ENCODE peak calls at places on chromosome 13, in seven cellular contexts. One of them, this sample, is unnamed.
A peak's percentile ranks its signal among the peaks of the same experiment; 100 is the strongest.

GRCh38 chr13:113288880-113289279 is 8.2 kb upstream of the LAMP1 start:
- DNase-seq in stomach: no peak
- DNase-seq in adrenal gland: no peak
- DNase-seq in esophagus squamous epithelium: no peak
- DNase-seq in HCT116: no peak
- DNase-seq in endothelial cell of umbilical vein: no peak
- DNase-seq in uterus: no peak
- DNase-seq in this sample: no peak

GRCh38 chr13:91520952-91521351 is 122.5 kb downstream of the GPC5 start:
- DNase-seq in endothelial cell of umbilical vein: no peak
- DNase-seq in HCT116: no peak
- DNase-seq in adrenal gland: no peak
- DNase-seq in uterus: no peak
- DNase-seq in stomach: no peak
- DNase-seq in esophagus squamous epithelium: no peak
- DNase-seq in this sample: no peak

GRCh38 chr13:64417609-64418008 is 2812.5 kb downstream of the PCDH9 start:
- DNase-seq in uterus: no peak
- DNase-seq in endothelial cell of umbilical vein: no peak
- DNase-seq in esophagus squamous epithelium: no peak
- DNase-seq in HCT116: no peak
- DNase-seq in adrenal gland: no peak
- DNase-seq in stomach: no peak
- DNase-seq in this sample: no peak

GRCh38 chr13:51728972-51729371 is 75.0 kb downstream of the DHRS12 start:
- DNase-seq in uterus: no peak
- DNase-seq in HCT116: no peak
- DNase-seq in stomach: no peak
- DNase-seq in adrenal gland: no peak
- DNase-seq in endothelial cell of umbilical vein: no peak
- DNase-seq in esophagus squamous epithelium: no peak
- DNase-seq in this sample: no peak

GRCh38 chr13:45941261-45941660 is 89.7 kb upstream of the SIAH3 start:
- DNase-seq in uterus: no peak
- DNase-seq in endothelial cell of umbilical vein: no peak
- DNase-seq in adrenal gland: no peak
- DNase-seq in HCT116: no peak
- DNase-seq in stomach: no peak
- DNase-seq in esophagus squamous epithelium: no peak
- DNase-seq in this sample: no peak

GRCh38 chr13:40352807-40353562 is 313.5 kb downstream of the FOXO1 start:
- DNase-seq in esophagus squamous epithelium: no peak
- DNase-seq in adrenal gland: peak; percentile 25
- DNase-seq in endothelial cell of umbilical vein: no peak
- DNase-seq in stomach: no peak
- DNase-seq in uterus: peak; percentile 62
- DNase-seq in HCT116: no peak
- DNase-seq in this sample: peak; percentile 24

GRCh38 chr13:43223206-43223605 is 199.8 kb downstream of the DNAJC15 start:
- DNase-seq in uterus: no peak
- DNase-seq in adrenal gland: no peak
- DNase-seq in esophagus squamous epithelium: no peak
- DNase-seq in HCT116: no peak
- DNase-seq in endothelial cell of umbilical vein: no peak
- DNase-seq in stomach: no peak
- DNase-seq in this sample: no peak

GRCh38 chr13:32955881-32956594 is 60.2 kb upstream of the KL start:
- DNase-seq in stomach: no peak
- DNase-seq in esophagus squamous epithelium: no peak
- DNase-seq in endothelial cell of umbilical vein: no peak
- DNase-seq in uterus: no peak
- DNase-seq in adrenal gland: no peak
- DNase-seq in HCT116: no peak
- DNase-seq in this sample: no peak

GRCh38 chr13:95239293-95239692 is 62.0 kb downstream of the ABCC4 start:
- DNase-seq in uterus: no peak
- DNase-seq in esophagus squamous epithelium: no peak
- DNase-seq in endothelial cell of umbilical vein: no peak
- DNase-seq in HCT116: no peak
- DNase-seq in stomach: no peak
- DNase-seq in adrenal gland: no peak
- DNase-seq in this sample: no peak

DNA sequence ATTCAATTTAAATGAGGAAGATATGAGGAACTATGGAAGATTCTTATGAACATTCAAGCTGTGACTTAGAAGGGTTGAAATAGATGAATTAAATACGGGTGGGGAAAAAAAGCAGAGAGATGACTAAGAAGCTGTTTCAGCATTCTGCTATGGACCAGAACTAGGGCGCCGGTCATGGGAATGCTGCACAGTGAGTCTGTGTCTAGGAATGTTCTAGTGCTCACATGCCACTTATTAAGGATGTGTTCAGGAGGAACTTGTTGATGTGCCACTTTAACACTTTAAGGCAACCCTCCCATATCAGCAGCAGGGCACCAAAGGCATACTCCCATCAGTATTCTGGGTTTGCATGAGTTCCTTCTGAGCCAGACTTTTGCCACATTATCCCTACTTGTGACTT is 152.1 kb downstream of the POSTN start:
- DNase-seq in esophagus squamous epithelium: no peak
- DNase-seq in uterus: peak; percentile 21
- DNase-seq in HCT116: no peak
- DNase-seq in stomach: no peak
- DNase-seq in adrenal gland: no peak
- DNase-seq in endothelial cell of umbilical vein: no peak
- DNase-seq in this sample: no peak
- H3K4me1 ChIP-seq in esophagus squamous epithelium: no peaks in the 10 kb centered on the region
- H3K4me1 ChIP-seq in uterus: no peaks in the 10 kb centered on the region
- H3K4me1 ChIP-seq in HCT116: no peaks in the 10 kb centered on the region
- H3K4me1 ChIP-seq in stomach: no peaks in the 10 kb centered on the region
- H3K4me1 ChIP-seq in adrenal gland: no peaks in the 10 kb centered on the region
- H3K4me1 ChIP-seq in endothelial cell of umbilical vein: no peaks in the 10 kb centered on the region
- H3K4me1 ChIP-seq in this sample: no peaks in the 10 kb centered on the region

DNA sequence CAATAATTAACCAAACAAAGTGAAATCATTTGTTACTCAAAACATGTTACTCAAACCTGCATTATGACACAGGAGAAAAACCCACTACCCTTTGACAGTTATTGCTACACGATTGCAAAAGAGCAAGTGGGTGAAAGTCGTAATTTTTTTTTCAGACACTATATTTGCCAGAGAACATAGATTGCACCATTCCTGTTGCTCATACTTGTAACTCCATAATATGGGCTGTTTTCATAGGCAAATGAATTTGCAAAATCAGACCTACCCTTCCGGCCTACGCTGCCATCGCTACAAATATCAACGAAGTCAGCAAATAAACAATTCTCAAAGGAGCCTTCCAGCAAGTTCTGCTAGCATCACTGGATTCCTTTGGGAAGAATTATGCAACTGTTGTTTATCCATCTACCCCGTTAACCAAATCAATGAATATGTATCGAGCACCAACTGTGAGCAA is 396.5 kb downstream of the IRS2 start:
- DNase-seq in endothelial cell of umbilical vein: no peak
- DNase-seq in uterus: no peak
- DNase-seq in esophagus squamous epithelium: no peak
- DNase-seq in HCT116: no peak
- DNase-seq in stomach: no peak
- DNase-seq in adrenal gland: no peak
- DNase-seq in this sample: no peak
- TF ChIP-seq POLR2A in endothelial cell of umbilical vein: no peak
- TF ChIP-seq POLR2A in uterus: no peak
- TF ChIP-seq POLR2A in esophagus squamous epithelium: no peak
- TF ChIP-seq POLR2A in HCT116: no peak
- TF ChIP-seq POLR2A in stomach: no peak
- TF ChIP-seq POLR2A in adrenal gland: no peak
- TF ChIP-seq POLR2A in this sample: no peak

GRCh38 chr13:105135852-105136251 is 1399.6 kb downstream of the EFNB2 start:
- DNase-seq in uterus: no peak
- DNase-seq in HCT116: no peak
- DNase-seq in esophagus squamous epithelium: no peak
- DNase-seq in stomach: no peak
- DNase-seq in adrenal gland: no peak
- DNase-seq in endothelial cell of umbilical vein: no peak
- DNase-seq in this sample: no peak

GRCh38 chr13:105144020-105144419 is 1391.4 kb downstream of the EFNB2 start:
- DNase-seq in esophagus squamous epithelium: no peak
- DNase-seq in stomach: no peak
- DNase-seq in uterus: no peak
- DNase-seq in HCT116: no peak
- DNase-seq in adrenal gland: no peak
- DNase-seq in endothelial cell of umbilical vein: no peak
- DNase-seq in this sample: no peak

GRCh38 chr13:105139048-105139379 is 1396.4 kb downstream of the EFNB2 start:
- DNase-seq in endothelial cell of umbilical vein: no peak
- DNase-seq in adrenal gland: no peak
- DNase-seq in stomach: no peak
- DNase-seq in esophagus squamous epithelium: no peak
- DNase-seq in HCT116: no peak
- DNase-seq in uterus: no peak
- DNase-seq in this sample: no peak

GRCh38 chr13:105142556-105142955 is 1392.9 kb downstream of the EFNB2 start:
- DNase-seq in stomach: no peak
- DNase-seq in adrenal gland: no peak
- DNase-seq in uterus: no peak
- DNase-seq in HCT116: no peak
- DNase-seq in esophagus squamous epithelium: no peak
- DNase-seq in endothelial cell of umbilical vein: peak; percentile 40
- DNase-seq in this sample: no peak

GRCh38 chr13:105139380-105140285 is 1395.8 kb downstream of the EFNB2 start:
- DNase-seq in esophagus squamous epithelium: peak; percentile 4
- DNase-seq in adrenal gland: peak; percentile 21
- DNase-seq in stomach: peak; percentile 27
- DNase-seq in endothelial cell of umbilical vein: peak; percentile 29
- DNase-seq in HCT116: peak; percentile 44
- DNase-seq in uterus: no peak
- DNase-seq in this sample: no peak
- TF ChIP-seq CTCF in esophagus squamous epithelium: no peak
- TF ChIP-seq CTCF in adrenal gland: no peak
- TF ChIP-seq CTCF in stomach: no peak
- TF ChIP-seq CTCF in endothelial cell of umbilical vein: no peak
- TF ChIP-seq CTCF in HCT116: peak; percentile 16
- TF ChIP-seq CTCF in uterus: no peak
- TF ChIP-seq CTCF in this sample: no peak

GRCh38 chr13:50126378-50127016 is 111.3 kb downstream of the KCNRG start:
- DNase-seq in HCT116: no peak
- DNase-seq in adrenal gland: peak; percentile 30
- DNase-seq in stomach: no peak
- DNase-seq in uterus: no peak
- DNase-seq in endothelial cell of umbilical vein: peak; percentile 39
- DNase-seq in esophagus squamous epithelium: no peak
- DNase-seq in this sample: no peak
- H3K4me1 ChIP-seq in HCT116: peaks cover 47% of the 10 kb centered on the region
- H3K4me1 ChIP-seq in adrenal gland: peaks cover 15% of the 10 kb centered on the region
- H3K4me1 ChIP-seq in stomach: peaks cover 70% of the 10 kb centered on the region
- H3K4me1 ChIP-seq in uterus: no peaks in the 10 kb centered on the region
- H3K4me1 ChIP-seq in endothelial cell of umbilical vein: peaks cover 17% of the 10 kb centered on the region
- H3K4me1 ChIP-seq in esophagus squamous epithelium: peaks cover 20% of the 10 kb centered on the region
- H3K4me1 ChIP-seq in this sample: peaks cover 54% of the 10 kb centered on the region

GRCh38 chr13:48161530-48162179 is 66.8 kb upstream of the MED4 start:
- DNase-seq in HCT116: no peak
- DNase-seq in stomach: peak; percentile 36
- DNase-seq in uterus: no peak
- DNase-seq in esophagus squamous epithelium: no peak
- DNase-seq in endothelial cell of umbilical vein: peak; percentile 64
- DNase-seq in adrenal gland: peak; percentile 41
- DNase-seq in this sample: peak; percentile 67
- TF ChIP-seq POLR2A in HCT116: no peak
- TF ChIP-seq POLR2A in stomach: no peak
- TF ChIP-seq POLR2A in uterus: no peak
- TF ChIP-seq POLR2A in esophagus squamous epithelium: no peak
- TF ChIP-seq POLR2A in endothelial cell of umbilical vein: no peak
- TF ChIP-seq POLR2A in adrenal gland: no peak
- TF ChIP-seq POLR2A in this sample: no peak

DNA sequence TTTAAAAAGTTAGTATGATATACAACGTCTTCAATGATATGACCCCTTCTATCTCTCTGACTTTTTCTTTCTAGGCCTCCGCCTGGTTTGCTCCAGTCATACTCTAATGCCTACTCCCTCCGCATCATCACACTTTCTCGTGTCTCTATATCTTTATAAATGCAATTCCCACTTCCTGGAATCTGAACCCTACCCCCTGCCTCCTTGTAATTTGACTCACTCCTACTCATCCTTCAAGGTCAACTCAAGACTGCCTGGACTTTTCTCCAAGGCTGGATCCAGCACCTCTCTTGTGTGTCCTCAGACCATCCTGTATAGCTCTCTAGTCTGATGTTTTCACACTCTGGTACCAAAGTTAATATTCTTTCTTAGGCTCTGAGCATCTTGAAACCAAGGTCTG is 74.5 kb upstream of the SERP2 start:
- DNase-seq in stomach: no peak
- DNase-seq in endothelial cell of umbilical vein: no peak
- DNase-seq in esophagus squamous epithelium: no peak
- DNase-seq in uterus: no peak
- DNase-seq in adrenal gland: no peak
- DNase-seq in HCT116: no peak
- DNase-seq in this sample: no peak
- TF ChIP-seq CTCF in stomach: no peak
- TF ChIP-seq CTCF in endothelial cell of umbilical vein: no peak
- TF ChIP-seq CTCF in esophagus squamous epithelium: no peak
- TF ChIP-seq CTCF in uterus: no peak
- TF ChIP-seq CTCF in adrenal gland: no peak
- TF ChIP-seq CTCF in HCT116: no peak
- TF ChIP-seq CTCF in this sample: no peak

GRCh38 chr13:21344662-21345176 is 114.4 kb downstream of the ZDHHC20 start:
- DNase-seq in esophagus squamous epithelium: no peak
- DNase-seq in HCT116: no peak
- DNase-seq in stomach: no peak
- DNase-seq in adrenal gland: no peak
- DNase-seq in endothelial cell of umbilical vein: no peak
- DNase-seq in uterus: no peak
- DNase-seq in this sample: no peak
- H3K4me1 ChIP-seq in esophagus squamous epithelium: no peaks in the 10 kb centered on the region
- H3K4me1 ChIP-seq in HCT116: no peaks in the 10 kb centered on the region
- H3K4me1 ChIP-seq in stomach: no peaks in the 10 kb centered on the region
- H3K4me1 ChIP-seq in adrenal gland: no peaks in the 10 kb centered on the region
- H3K4me1 ChIP-seq in endothelial cell of umbilical vein: no peaks in the 10 kb centered on the region
- H3K4me1 ChIP-seq in uterus: no peaks in the 10 kb centered on the region
- H3K4me1 ChIP-seq in this sample: no peaks in the 10 kb centered on the region

GRCh38 chr13:24923305-24923640 is 159.3 kb downstream of the RNF17 start:
- DNase-seq in uterus: no peak
- DNase-seq in adrenal gland: no peak
- DNase-seq in HCT116: no peak
- DNase-seq in stomach: no peak
- DNase-seq in endothelial cell of umbilical vein: no peak
- DNase-seq in esophagus squamous epithelium: no peak
- DNase-seq in this sample: peak; percentile 9
- TF ChIP-seq POLR2A in uterus: no peak
- TF ChIP-seq POLR2A in adrenal gland: no peak
- TF ChIP-seq POLR2A in HCT116: no peak
- TF ChIP-seq POLR2A in stomach: no peak
- TF ChIP-seq POLR2A in endothelial cell of umbilical vein: no peak
- TF ChIP-seq POLR2A in esophagus squamous epithelium: no peak
- TF ChIP-seq POLR2A in this sample: no peak